ENCODE peak calls at places on chromosomes 16 and 17, in six cellular contexts. A, G, Y, X, U and Z are unnamed samples.

GRCh38 chr16:1090620-1091587 is 5.1 kb downstream of the C1QTNF8 start:
- DNase-seq in U (no peak), X (no peak), A (no peak), G (no peak), Y (no peak), Z (peak)

GRCh38 chr17:9220466-9221230 is 199.3 kb downstream of the NTN1 start:
- DNase-seq in A (no peak), G (no peak), Y (no peak), X (no peak), U (no peak), Z (no peak)

GRCh38 chr16:67210069-67210937 is 11.4 kb downstream of the ELMO3 start:
- DNase-seq in A (no peak), Y (no peak), G (no peak), U (no peak), X (no peak), Z (no peak)

GRCh38 chr17:60676758-60677307 is 818 bp upstream of the BCAS3 start:
- DNase-seq in A (no peak), X (no peak), U (no peak), Y (no peak), G (no peak), Z (no peak)

GRCh38 chr17:72614476-72614870 is 478.0 kb downstream of the SLC39A11 start:
- DNase-seq in Y (no peak), G (no peak), X (no peak), U (no peak), A (peak), Z (peak)

GRCh38 chr17:802901-803881 is 21.0 kb downstream of the MRM3 start:
- DNase-seq in A (no peak), G (no peak), Y (no peak), X (no peak), U (no peak), Z (no peak)

GRCh38 chr17:81923302-81924260 is 4.0 kb downstream of the MAFG start:
- DNase-seq in Y (no peak), A (no peak), U (peak), G (no peak), X (no peak), Z (no peak)

GRCh38 chr16:4402439-4403132 is 13.8 kb downstream of the CORO7 start:
- DNase-seq in Y (peak), G (peak), A (peak), U (peak), X (peak), Z (peak)

GRCh38 chr16:84599528-84600202 is 18.2 kb downstream of the COTL1 start:
- DNase-seq in X (peak), U (peak), Y (no peak), A (no peak), G (no peak), Z (peak)

GRCh38 chr17:78737332-78737731 is 44.7 kb downstream of the CYTH1 start:
- DNase-seq in U (peak), A (peak), X (no peak), Y (no peak), G (peak), Z (peak)

GRCh38 chr17:69327060-69327831 is at the start of gene ABCA5:
- DNase-seq in X (peak), G (peak), Y (peak), A (peak), U (peak), Z (peak)

GRCh38 chr17:37664214-37664613 is 21.0 kb upstream of the DDX52 start:
- DNase-seq in Y (no peak), U (no peak), A (no peak), G (no peak), X (no peak), Z (no peak)

GRCh38 chr17:40530988-40531971 is 29.9 kb upstream of the TNS4 start:
- DNase-seq in G (no peak), Y (no peak), X (peak), U (no peak), A (no peak), Z (no peak)

GRCh38 chr16:77307764-77308561 is 108.8 kb downstream of the SYCE1L start:
- DNase-seq in Y (no peak), A (peak), G (no peak), X (peak), U (peak), Z (no peak)